ENCODE peak calls at places on chromosomes 12 and 14, in six cellular contexts. W, S, M, T, O and A are unnamed samples.

GRCh38 chr12:101172316-101172715 is 37.7 kb downstream of the SLC5A8 start:
- DNase-seq in W (no peak), S (peak; percentile 3), M (peak; percentile 45), T (no peak), O (no peak), A (no peak)

GRCh38 chr14:33851931-33852330 is 98.9 kb downstream of the EGLN3 start:
- DNase-seq in W (no peak), S (no peak), M (no peak), T (no peak), O (no peak), A (no peak)

GRCh38 chr12:96172981-96173380 is 21.2 kb upstream of the ELK3 start:
- DNase-seq in W (no peak), S (no peak), M (no peak), T (no peak), O (no peak), A (no peak)

GRCh38 chr12:56158029-56158925 is at the start of gene MYL6:
- DNase-seq in W (peak; percentile 96), S (peak; percentile 98), M (peak; percentile 99), T (peak; percentile 97), O (peak; percentile 96), A (peak; percentile 97)

GRCh38 chr12:116860281-116860680 is 21.0 kb downstream of the HRK start:
- DNase-seq in W (no peak), S (no peak), M (no peak), T (no peak), O (no peak), A (no peak)

GRCh38 chr14:64244279-64244678 is 49.9 kb downstream of the ESR2 start:
- DNase-seq in W (no peak), S (no peak), M (no peak), T (no peak), O (no peak), A (no peak)

GRCh38 chr12:68839183-68840147 is 31.5 kb downstream of the MDM2 start:
- DNase-seq in W (no peak), S (no peak), M (no peak), T (no peak), O (no peak), A (no peak)

GRCh38 chr14:73058923-73059311 is 583 bp downstream of the RBM25 start:
- DNase-seq in W (no peak), S (no peak), M (no peak), T (peak; percentile 8), O (no peak), A (no peak)

GRCh38 chr12:66979270-66979669 is 289.9 kb upstream of the CAND1 start:
- DNase-seq in W (no peak), S (no peak), M (no peak), T (no peak), O (no peak), A (no peak)

GRCh38 chr12:127928615-127929014 is 338.4 kb upstream of the TMEM132C start:
- DNase-seq in W (no peak), S (no peak), M (no peak), T (peak; percentile 25), O (no peak), A (no peak)

GRCh38 chr14:71266994-71267636 is 359.9 kb downstream of the PCNX1 start:
- DNase-seq in W (no peak), S (no peak), M (no peak), T (no peak), O (no peak), A (no peak)

GRCh38 chr12:8698132-8698829 is 490 bp downstream of the RIMKLB start:
- DNase-seq in W (peak; percentile 67), S (peak; percentile 62), M (no peak), T (peak; percentile 23), O (peak; percentile 68), A (peak; percentile 60)

GRCh38 chr14:89881839-89882238 is 72.7 kb downstream of the EFCAB11 start:
- DNase-seq in W (no peak), S (no peak), M (no peak), T (no peak), O (no peak), A (no peak)

GRCh38 chr14:34554540-34555250 is 15.2 kb upstream of the EAPP start:
- DNase-seq in W (no peak), S (peak; percentile 89), M (no peak), T (no peak), O (no peak), A (peak; percentile 23)

GRCh38 chr14:48628870-48629269 is 953.5 kb upstream of the MDGA2 start:
- DNase-seq in W (no peak), S (peak; percentile 5), M (no peak), T (no peak), O (no peak), A (no peak)

GRCh38 chr12:116529048-116529447 is 30.1 kb upstream of the MAP1LC3B2 start:
- DNase-seq in W (no peak), S (no peak), M (no peak), T (no peak), O (no peak), A (no peak)

GRCh38 chr12:92928431-92928961 is 599 bp downstream of the EEA1 start:
- DNase-seq in W (peak; percentile 62), S (peak; percentile 61), M (no peak), T (no peak), O (peak; percentile 75), A (peak; percentile 49)

GRCh38 chr12:4032906-4033628 is 159.9 kb upstream of the PARP11 start:
- DNase-seq in W (no peak), S (no peak), M (no peak), T (no peak), O (no peak), A (no peak)

GRCh38 chr12:113591480-113591971 is 119.9 kb upstream of the LHX5 start:
- DNase-seq in W (no peak), S (no peak), M (no peak), T (no peak), O (peak; percentile 28), A (peak; percentile 36)

GRCh38 chr12:643478-644292 is 19.6 kb downstream of the NINJ2 start:
- DNase-seq in W (no peak), S (no peak), M (no peak), T (no peak), O (peak; percentile 46), A (no peak)